ENCODE peak calls at places on chromosomes 6 and 20, in four cellular contexts. R is ovary, F is mesendoderm, V is astrocyte. X is an unnamed sample.
A peak's percentile ranks its signal among the peaks of the same experiment; 100 is the strongest.

GRCh38 chr20:47551841-47552240 is 50.2 kb downstream of the NCOA3 start:
- DNase-seq in R (no peak), F (peak; percentile 35), V (no peak), X (no peak)

GRCh38 chr20:21450572-21450971 is 53.2 kb upstream of the NKX2-4 start:
- DNase-seq in R (no peak), F (no peak), V (peak; percentile 3), X (no peak)

GRCh38 chr6:106547053-106547414 is 82.3 kb downstream of the RTN4IP1 start:
- DNase-seq in R (no peak), F (no peak), V (peak; percentile 59), X (no peak)

GRCh38 chr6:1695546-1696494 is 86.1 kb downstream of the FOXC1 start:
- DNase-seq in R (no peak), F (no peak), V (no peak), X (no peak)

GRCh38 chr6:29531668-29532067 is 27.9 kb downstream of the UBD start:
- DNase-seq in R (no peak), F (no peak), V (no peak), X (peak; percentile 35)

GRCh38 chr6:82909551-82909950 is 156.1 kb downstream of the UBE3D start:
- DNase-seq in R (no peak), F (no peak), V (peak; percentile 12), X (no peak)

GRCh38 chr20:43666376-43667328 is at the start of gene MYBL2:
- DNase-seq in R (no peak), F (peak; percentile 85), V (peak; percentile 10), X (peak; percentile 94)

GRCh38 chr6:29676981-29677601 is 3.9 kb downstream of the ZFP57 start:
- DNase-seq in R (no peak), F (peak; percentile 72), V (no peak), X (no peak)

GRCh38 chr6:170158296-170159039 is 132.4 kb downstream of the DLL1 start:
- DNase-seq in R (no peak), F (no peak), V (no peak), X (no peak)

GRCh38 chr20:5222919-5223634 is 93.7 kb downstream of the PROKR2 start:
- DNase-seq in R (peak; percentile 49), F (peak; percentile 56), V (peak; percentile 30), X (peak; percentile 84)

GRCh38 chr6:150314230-150315188 is 54.3 kb upstream of the IYD start:
- DNase-seq in R (no peak), F (no peak), V (no peak), X (no peak)

GRCh38 chr6:106913676-106914280 is 60.8 kb downstream of the CD24 start:
- DNase-seq in R (no peak), F (peak; percentile 53), V (no peak), X (peak; percentile 56)

GRCh38 chr6:119323926-119324325 is 25.6 kb downstream of the MAN1A1 start:
- DNase-seq in R (no peak), F (no peak), V (no peak), X (no peak)

GRCh38 chr20:44706371-44707258 is 8.6 kb upstream of the CCN5 start:
- DNase-seq in R (peak; percentile 55), F (no peak), V (no peak), X (no peak)

GRCh38 chr20:14526891-14527290 is 189.5 kb upstream of the FLRT3 start:
- DNase-seq in R (no peak), F (no peak), V (no peak), X (no peak)

GRCh38 chr6:3324262-3324942 is 65.7 kb downstream of the PSMG4 start:
- DNase-seq in R (no peak), F (no peak), V (peak; percentile 97), X (peak; percentile 22)

GRCh38 chr20:58711266-58712051 is 18.9 kb downstream of the NPEPL1 start:
- DNase-seq in R (no peak), F (no peak), V (no peak), X (peak; percentile 41)

GRCh38 chr6:68634503-68635411 is at the start of gene ADGRB3:
- DNase-seq in R (peak; percentile 85), F (peak; percentile 84), V (peak; percentile 49), X (peak; percentile 88)

GRCh38 chr6:138568997-138569396 is 69.7 kb upstream of the NHSL1 start:
- DNase-seq in R (no peak), F (no peak), V (no peak), X (no peak)

GRCh38 chr20:20571068-20571780 is 141.2 kb downstream of the RALGAPA2 start:
- DNase-seq in R (no peak), F (no peak), V (no peak), X (no peak)

GRCh38 chr20:41657655-41658054 is 39.5 kb upstream of the CHD6 start:
- DNase-seq in R (no peak), F (no peak), V (no peak), X (no peak)

GRCh38 chr20:31665753-31666152 is 28.0 kb downstream of the COX4I2 start:
- DNase-seq in R (no peak), F (no peak), V (no peak), X (no peak)

DNA sequence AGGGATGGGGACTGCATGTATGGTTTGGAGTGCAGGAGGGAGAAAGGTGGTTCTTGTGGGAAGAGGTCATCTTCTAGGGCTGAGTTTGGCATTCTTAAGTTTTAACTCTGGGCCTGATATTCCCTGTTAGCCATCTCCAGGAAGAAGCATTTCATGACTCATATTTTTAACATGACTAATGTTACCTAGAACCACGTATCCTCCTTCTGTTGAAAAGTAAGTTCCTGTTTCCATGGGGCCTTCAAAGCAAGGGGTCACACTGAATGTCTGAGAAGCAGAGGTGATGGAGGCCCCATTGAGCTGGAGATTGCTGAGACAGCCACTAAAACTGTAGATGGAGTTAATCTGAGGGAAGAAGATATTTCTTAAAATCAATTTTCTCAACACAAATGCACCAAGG is 30.2 kb downstream of the FAM229B start:
- DNase-seq in R (no peak), F (no peak), V (peak; percentile 69), X (no peak)
- H3K4me1 ChIP-seq in R (peaks cover 3% of the 10 kb centered on the region), F (no peaks in the 10 kb centered on the region), V (peaks cover 8% of the 10 kb centered on the region), X (peaks cover 3% of the 10 kb centered on the region)

GRCh38 chr6:137171053-137171374 is 2.4 kb downstream of the IL22RA2 start:
- DNase-seq in R (no peak), F (no peak), V (no peak), X (no peak)

GRCh38 chr6:137171824-137172733 is 1.4 kb downstream of the IL22RA2 start:
- DNase-seq in R (no peak), F (no peak), V (no peak), X (no peak)

GRCh38 chr6:137175157-137175889 is 1.9 kb upstream of the IL22RA2 start:
- DNase-seq in R (no peak), F (no peak), V (no peak), X (no peak)

GRCh38 chr6:137172734-137173431 is 561 bp downstream of the IL22RA2 start:
- DNase-seq in R (no peak), F (no peak), V (no peak), X (no peak)

GRCh38 chr6:137173501-137173900 is at the start of gene IL22RA2:
- DNase-seq in R (no peak), F (no peak), V (no peak), X (no peak)
- H3K4me1 ChIP-seq in R (no peaks in the 10 kb centered on the region), F (no peaks in the 10 kb centered on the region), V (no peaks in the 10 kb centered on the region), X (no peaks in the 10 kb centered on the region)

GRCh38 chr20:18628330-18628941 is 40.6 kb downstream of the DTD1 start:
- DNase-seq in R (no peak), F (peak; percentile 57), V (no peak), X (peak; percentile 90)

GRCh38 chr20:18637296-18637695 is 49.4 kb downstream of the DTD1 start:
- DNase-seq in R (no peak), F (no peak), V (no peak), X (no peak)

GRCh38 chr20:18632196-18632789 is 44.4 kb downstream of the DTD1 start:
- DNase-seq in R (peak; percentile 70), F (peak; percentile 80), V (peak; percentile 13), X (peak; percentile 92)

GRCh38 chr20:18634501-18634900 is 46.6 kb downstream of the DTD1 start:
- DNase-seq in R (no peak), F (no peak), V (no peak), X (no peak)

DNA sequence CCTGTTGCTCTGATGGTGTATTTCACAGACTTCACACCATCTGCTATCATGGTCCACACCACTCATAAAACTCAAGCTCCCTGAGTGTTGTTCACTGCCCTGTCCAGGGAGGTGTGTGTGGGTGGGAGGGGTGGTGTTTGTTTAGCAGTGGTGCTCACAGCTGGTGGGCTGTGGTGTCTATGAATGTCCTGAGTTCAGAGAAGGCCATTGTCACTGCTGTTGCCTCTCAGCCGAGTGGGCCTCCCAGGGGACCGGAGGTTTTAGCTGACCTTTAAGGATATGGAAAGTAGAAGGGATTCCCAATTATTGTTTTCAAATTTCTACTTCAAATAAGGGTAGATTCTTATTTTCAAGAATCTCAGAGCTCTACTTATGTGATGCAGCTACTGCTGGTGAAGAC is 45.6 kb downstream of the DTD1 start:
- DNase-seq in R (no peak), F (no peak), V (no peak), X (no peak)
- H3K4me1 ChIP-seq in R (no peaks in the 10 kb centered on the region), F (no peaks in the 10 kb centered on the region), V (no peaks in the 10 kb centered on the region), X (peaks cover 6% of the 10 kb centered on the region)

GRCh38 chr6:26421259-26422144 is 18.8 kb upstream of the BTN3A3 start:
- DNase-seq in R (peak; percentile 76), F (peak; percentile 96), V (peak; percentile 84), X (peak; percentile 91)

GRCh38 chr6:26416288-26416687 is 14.2 kb downstream of the BTN3A1 start:
- DNase-seq in R (no peak), F (no peak), V (no peak), X (no peak)

GRCh38 chr6:26422329-26422728 is 18.0 kb upstream of the BTN3A3 start:
- DNase-seq in R (no peak), F (no peak), V (no peak), X (no peak)

GRCh38 chr6:26415791-26416190 is 13.7 kb downstream of the BTN3A1 start:
- DNase-seq in R (no peak), F (no peak), V (no peak), X (no peak)

DNA sequence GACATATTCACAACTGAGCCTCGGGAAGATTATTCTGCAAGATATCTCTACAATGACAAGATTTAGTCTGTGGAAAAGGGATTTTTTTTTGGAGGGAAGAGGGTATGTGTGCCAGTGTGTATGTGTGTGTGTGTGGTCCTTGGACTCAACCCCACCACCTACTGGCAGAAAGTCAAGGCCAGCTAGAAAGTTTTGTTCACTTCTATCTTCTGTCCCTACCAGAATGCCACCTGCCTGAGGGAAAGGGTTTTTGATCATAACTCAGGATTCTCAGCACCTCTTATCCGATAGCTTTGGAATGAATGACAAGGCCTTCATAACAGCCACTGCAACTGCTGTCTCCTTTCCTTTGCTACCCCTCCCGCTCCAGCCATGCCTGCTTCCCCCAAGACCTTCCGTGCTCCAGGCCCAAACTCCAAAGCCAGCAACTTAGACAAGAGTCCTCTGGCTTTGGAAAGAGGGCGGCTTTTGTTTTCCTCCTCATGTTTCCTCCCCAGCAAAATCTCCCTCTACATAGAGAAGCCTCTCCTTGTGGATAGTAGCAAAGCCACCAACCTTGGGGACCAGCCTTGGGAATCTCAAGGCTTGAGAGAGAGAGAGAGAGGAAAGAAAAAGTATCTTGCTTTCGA is 18.6 kb downstream of the BTN3A1 start:
- DNase-seq in R (peak; percentile 31), F (peak; percentile 85), V (peak; percentile 33), X (peak; percentile 74)
- H3K4me1 ChIP-seq in R (peaks cover 7% of the 10 kb centered on the region), F (no peaks in the 10 kb centered on the region), V (peaks cover 7% of the 10 kb centered on the region), X (no peaks in the 10 kb centered on the region)

X was measured in endodermal cell.